ENCODE peak calls at places on chromosomes 1 and 21, in ten cellular contexts. T is ovary, K is fibroblast of mammary gland, X is transverse colon, I is cardiac muscle cell, A is dorsolateral prefrontal cortex, E is lung, L is mammary epithelial cell, P is HepG2, W is fibroblast of the aortic adventitia. R is an unnamed sample.
A peak's percentile ranks its signal among the peaks of the same experiment; 100 is the strongest.

GRCh38 chr1:20574686-20575543 is 14.0 kb upstream of the CDA start:
- DNase-seq in T (peak; percentile 57), L (peak; percentile 51), E (peak; percentile 71), P (peak; percentile 75), K (peak; percentile 81), X (peak; percentile 89), A (no peak), W (peak; percentile 83), I (peak; percentile 87), R (peak; percentile 18)

GRCh38 chr1:232044728-232045127 is 418.1 kb downstream of the DISC1 start:
- DNase-seq in K (no peak), T (no peak), I (no peak), E (peak; percentile 7), A (no peak), P (no peak), L (no peak), X (no peak), W (no peak), R (no peak)

GRCh38 chr1:230125633-230126528 is 58.8 kb downstream of the GALNT2 start:
- DNase-seq in L (peak; percentile 16), A (no peak), I (peak; percentile 39), W (peak; percentile 47), T (no peak), K (no peak), X (no peak), P (no peak), E (no peak), R (no peak)

GRCh38 chr1:85555867-85556577 is 24.5 kb upstream of the CCN1 start:
- DNase-seq in T (no peak), X (no peak), P (no peak), W (no peak), K (peak; percentile 50), A (no peak), L (peak; percentile 96), E (no peak), I (no peak), R (no peak)

GRCh38 chr1:14082331-14082730 is 382.3 kb downstream of the PRDM2 start:
- DNase-seq in L (no peak), A (no peak), K (no peak), W (no peak), P (no peak), T (no peak), I (no peak), E (no peak), X (no peak), R (no peak)

GRCh38 chr1:12643079-12643478 is 806 bp upstream of the AADACL4 start:
- DNase-seq in K (no peak), T (no peak), E (no peak), L (no peak), X (no peak), P (no peak), A (no peak), I (no peak), W (no peak), R (no peak)

GRCh38 chr1:155607708-155608107 is 2.3 kb upstream of the MSTO1 start:
- DNase-seq in P (no peak), A (no peak), X (no peak), I (no peak), T (no peak), L (no peak), K (no peak), W (no peak), E (no peak), R (no peak)

GRCh38 chr1:2855206-2856075 is 53.9 kb upstream of the TTC34 start:
- DNase-seq in W (no peak), I (no peak), E (no peak), L (no peak), K (no peak), X (no peak), T (no peak), A (no peak), P (no peak), R (no peak)

GRCh38 chr21:41611966-41612606 is 104.1 kb upstream of the TMPRSS2 start:
- DNase-seq in X (peak; percentile 77), T (no peak), L (peak; percentile 69), W (peak; percentile 48), P (peak; percentile 28), A (no peak), E (no peak), I (no peak), K (peak; percentile 47), R (no peak)
- TF ChIP-seq CTCF in X (no peak), T (no peak), L (peak; percentile 70), W (peak; percentile 22), P (peak; percentile 51), A (no peak), E (no peak), I (peak; percentile 14), K (peak; percentile 23), R (peak; percentile 35)

GRCh38 chr1:167101754-167102153 is 7.9 kb downstream of the STYXL2 start:
- DNase-seq in X (no peak), P (no peak), T (no peak), E (no peak), K (no peak), A (no peak), W (no peak), L (no peak), I (no peak), R (no peak)

GRCh38 chr1:167107456-167107855 is 13.6 kb downstream of the STYXL2 start:
- DNase-seq in T (no peak), X (no peak), K (peak; percentile 8), L (peak; percentile 67), A (no peak), W (peak; percentile 2), P (no peak), E (no peak), I (no peak), R (no peak)

GRCh38 chr1:167103236-167103894 is 9.5 kb downstream of the STYXL2 start:
- DNase-seq in P (no peak), K (peak; percentile 13), E (no peak), T (no peak), L (peak; percentile 57), W (no peak), X (no peak), A (no peak), I (no peak), R (peak; percentile 42)

GRCh38 chr1:167105841-167106461 is 12.1 kb downstream of the STYXL2 start:
- DNase-seq in A (no peak), E (no peak), P (no peak), T (no peak), I (no peak), W (no peak), X (no peak), K (no peak), L (no peak), R (no peak)

DNA sequence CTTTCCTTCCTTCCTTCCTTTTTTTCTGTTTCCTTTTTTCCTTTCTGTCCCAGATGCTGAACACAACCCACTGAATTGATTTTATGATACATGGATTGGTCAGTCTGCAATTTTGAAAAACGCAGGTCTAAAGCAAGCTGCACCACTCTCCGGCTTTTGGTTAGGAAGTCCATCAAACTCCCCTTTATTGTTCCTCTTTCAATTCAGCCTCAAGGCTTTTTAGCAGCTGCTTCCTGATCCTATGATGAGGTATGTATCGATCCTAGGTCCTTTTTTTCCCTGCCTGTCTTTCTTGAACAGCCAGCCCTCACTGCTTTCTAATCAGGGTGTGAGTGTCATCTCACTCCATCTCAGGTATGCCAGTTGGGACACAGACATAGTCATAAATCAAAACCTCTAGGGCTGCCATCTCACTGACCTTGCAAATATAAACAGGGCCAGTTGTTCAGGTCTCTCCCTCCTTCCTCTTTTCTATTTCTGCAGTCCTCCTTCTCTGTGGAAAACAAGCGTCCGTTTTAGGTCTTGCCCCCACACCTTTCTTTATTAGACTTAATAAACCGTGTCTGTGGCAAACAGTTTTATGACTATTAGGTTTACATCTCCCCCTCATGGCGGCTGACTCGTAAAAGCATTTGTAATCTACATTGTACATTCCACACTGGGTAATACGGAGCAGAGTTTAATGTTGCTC is 11.4 kb downstream of the STYXL2 start:
- DNase-seq in X (no peak), A (no peak), I (no peak), P (no peak), E (no peak), L (no peak), T (no peak), K (no peak), W (no peak), R (no peak)
- H3K4me3 ChIP-seq in X (no peak overlapping the region), A (no peak overlapping the region), I (no peak overlapping the region), P (no peak overlapping the region), E (no peak overlapping the region), L (no peak overlapping the region), T (no peak overlapping the region), K (no peak overlapping the region), W (no peak overlapping the region), R (no peak overlapping the region)

GRCh38 chr1:243715285-243715684 is 134.8 kb downstream of the AKT3 start:
- DNase-seq in P (no peak), X (no peak), A (no peak), W (no peak), K (peak; percentile 50), L (no peak), T (no peak), E (no peak), I (peak; percentile 43), R (no peak)

GRCh38 chr1:243712242-243712641 is 137.8 kb downstream of the AKT3 start:
- DNase-seq in L (no peak), I (no peak), P (no peak), K (no peak), A (no peak), W (no peak), E (no peak), T (no peak), X (no peak), R (no peak)

GRCh38 chr1:243713470-243714186 is 136.4 kb downstream of the AKT3 start:
- DNase-seq in T (peak; percentile 45), E (no peak), X (no peak), I (peak; percentile 82), K (peak; percentile 62), P (no peak), W (peak; percentile 69), A (no peak), L (no peak), R (peak; percentile 26)

GRCh38 chr1:243710467-243710866 is 139.6 kb downstream of the AKT3 start:
- DNase-seq in K (no peak), L (no peak), T (no peak), W (no peak), X (no peak), A (no peak), P (no peak), E (no peak), I (no peak), R (no peak)

DNA sequence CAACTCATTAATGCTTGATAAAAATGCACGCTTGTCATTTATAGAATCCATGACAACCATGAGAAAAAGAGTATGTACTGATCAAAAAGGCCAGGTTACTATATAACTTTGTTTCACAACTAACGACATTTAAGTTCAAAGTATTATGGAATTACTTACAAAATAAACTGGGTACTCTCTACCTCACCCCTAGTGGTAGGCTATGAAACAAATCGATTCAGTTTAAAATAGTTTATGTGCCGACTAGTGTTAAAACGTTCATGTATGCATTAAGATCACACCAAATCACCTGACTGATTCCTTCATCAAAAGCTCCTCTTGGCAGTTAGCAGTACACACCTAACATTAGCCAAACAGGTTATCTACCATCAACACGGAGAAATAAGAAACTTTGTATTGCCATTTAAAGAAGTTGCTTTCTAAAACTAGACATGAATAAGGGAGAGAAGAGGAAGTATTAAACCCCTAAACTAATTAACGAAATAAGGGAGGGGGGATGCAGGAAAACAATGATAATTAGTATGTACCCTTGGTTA is 137.1 kb downstream of the AKT3 start:
- DNase-seq in K (peak; percentile 19), E (no peak), W (no peak), A (no peak), X (no peak), P (no peak), T (no peak), I (peak; percentile 34), L (no peak), R (no peak)
- TF ChIP-seq CTCF in K (peak; percentile 42), E (no peak), W (peak; percentile 24), A (peak; percentile 28), X (no peak), P (no peak), T (no peak), I (peak; percentile 36), L (peak; percentile 17), R (peak; percentile 25)

DNA sequence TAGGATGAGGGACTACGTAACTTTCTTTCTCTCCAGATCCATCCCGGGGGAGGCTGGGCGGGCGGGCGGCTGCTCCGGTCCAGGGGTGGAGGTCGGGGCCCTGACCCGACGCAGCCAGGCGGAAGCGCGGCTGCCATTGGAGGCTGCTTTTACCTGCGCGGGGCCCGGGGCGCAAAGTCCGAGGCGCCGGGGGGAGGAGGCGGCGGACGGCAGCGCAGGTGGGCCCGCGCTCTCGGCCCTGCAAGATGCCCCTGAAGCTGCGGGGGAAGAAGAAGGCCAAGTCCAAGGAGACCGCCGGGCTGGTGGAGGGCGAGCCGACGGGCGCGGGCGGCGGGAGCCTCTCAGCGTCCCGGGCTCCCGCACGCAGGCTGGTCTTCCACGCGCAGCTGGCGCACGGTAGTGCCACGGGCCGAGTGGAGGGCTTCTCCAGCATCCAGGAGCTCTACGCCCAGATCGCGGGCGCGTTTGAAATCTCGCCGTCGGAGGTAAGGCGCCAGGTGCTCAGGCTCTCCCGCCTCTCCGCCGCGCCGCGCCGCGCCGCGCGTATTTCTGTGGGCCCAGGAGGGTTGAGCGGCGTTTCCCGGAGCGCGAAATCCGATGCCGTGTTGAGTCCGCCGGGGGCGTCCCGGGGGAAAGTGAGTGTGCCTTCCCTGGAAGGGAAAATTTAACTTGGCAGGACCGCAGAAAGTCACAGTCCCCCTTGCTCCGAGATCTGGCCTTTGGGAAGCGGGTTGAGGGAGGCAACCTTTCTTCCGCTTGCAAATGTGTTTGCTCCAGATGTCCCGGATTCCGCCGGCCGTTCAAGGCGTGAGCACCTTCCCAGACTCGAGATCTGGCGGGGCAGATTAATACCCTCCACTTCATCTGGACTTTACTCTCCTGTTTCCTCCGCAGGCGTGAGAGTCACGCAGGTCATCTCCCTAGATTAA is at the start of gene GIPC2:
- DNase-seq in X (peak; percentile 64), E (no peak), I (peak; percentile 31), W (no peak), T (peak; percentile 58), A (no peak), K (peak; percentile 56), P (peak; percentile 31), L (no peak), R (no peak)
- H3K4me3 ChIP-seq in X (peak within 1 kb of the TSS; percentile 77), E (peak within 1 kb of the TSS; percentile 39), I (peak within 1 kb of the TSS; percentile 29), W (peak within 1 kb of the TSS; percentile 63), T (peak within 1 kb of the TSS; percentile 60), A (peak within 1 kb of the TSS; percentile 50), K (peak within 1 kb of the TSS; percentile 46), P (peak within 1 kb of the TSS; percentile 96), L (peak within 1 kb of the TSS; percentile 38), R (peak within 1 kb of the TSS; percentile 50)

R was measured in astrocyte of the cerebellum.